ENCODE peak calls at places on chromosomes 4 and X, in seven cellular contexts. F is ACHN; H is GM04504; L is upper lobe of right lung; P is stimulated activated CD4-positive, alpha-beta T cell treated with anti-CD3 and anti-CD28 coated beads, Interleukin-4, amount 100 ng/mL, for 24 hours; O is endothelial cell; Y is sciatic nerve. A is an unnamed sample.

GRCh38 chrX:12441376-12442128 is 303.3 kb downstream of the FRMPD4 start:
- DNase-seq in O (no peak), H (peak; percentile 77), Y (no peak), L (no peak), F (no peak), P (no peak), A (peak; percentile 81)

GRCh38 chrX:15366507-15367352 is 17.5 kb downstream of the VEGFD start:
- DNase-seq in L (no peak), Y (no peak), P (no peak), O (no peak), F (no peak), H (no peak), A (no peak)

GRCh38 chr4:110505440-110505839 is 29.5 kb downstream of the ENPEP start:
- DNase-seq in P (no peak), O (no peak), L (no peak), Y (no peak), F (no peak), H (no peak), A (no peak)

GRCh38 chr4:3296651-3297050 is 3.8 kb downstream of the RGS12 start:
- DNase-seq in H (no peak), L (no peak), P (no peak), O (no peak), F (no peak), Y (no peak), A (peak; percentile 70)

GRCh38 chr4:127618427-127618826 is 14.3 kb upstream of the INTU start:
- DNase-seq in O (no peak), L (no peak), H (no peak), Y (no peak), P (no peak), F (no peak), A (no peak)

GRCh38 chr4:14520171-14520570 is 482.1 kb upstream of the CPEB2 start:
- DNase-seq in H (no peak), Y (no peak), O (no peak), P (no peak), L (no peak), F (no peak), A (no peak)

GRCh38 chr4:150855981-150856510 is 159.0 kb downstream of the LRBA start:
- DNase-seq in F (no peak), L (no peak), O (no peak), P (no peak), H (no peak), Y (no peak), A (no peak)

GRCh38 chr4:41757521-41758156 is 9.1 kb upstream of the PHOX2B start:
- DNase-seq in O (no peak), F (no peak), Y (no peak), P (no peak), H (no peak), L (no peak), A (no peak)

GRCh38 chr4:71186566-71187398 is 152.0 kb upstream of the SLC4A4 start:
- DNase-seq in H (peak; percentile 23), F (peak; percentile 80), Y (peak; percentile 64), P (peak; percentile 6), L (peak; percentile 84), O (peak; percentile 60), A (peak; percentile 72)

GRCh38 chrX:119809185-119809666 is 17.8 kb upstream of the RPL39 start:
- DNase-seq in P (no peak), F (no peak), Y (no peak), L (no peak), H (no peak), O (no peak), A (no peak)

GRCh38 chrX:77519765-77520164 is 72.6 kb downstream of the FGF16 start:
- DNase-seq in Y (no peak), P (no peak), L (no peak), F (no peak), O (no peak), H (no peak), A (no peak)

GRCh38 chr4:113684534-113685091 is 76.9 kb downstream of the CAMK2D start:
- DNase-seq in P (peak; percentile 52), Y (no peak), F (peak; percentile 13), H (peak; percentile 44), O (no peak), L (no peak), A (peak; percentile 90)

GRCh38 chrX:18973527-18974192 is 10.3 kb downstream of the PHKA2 start:
- DNase-seq in H (no peak), L (no peak), Y (no peak), P (no peak), F (no peak), O (no peak), A (peak; percentile 27)

GRCh38 chr4:10619220-10619619 is 65.3 kb downstream of the CLNK start:
- DNase-seq in O (no peak), H (no peak), P (no peak), F (no peak), Y (no peak), L (no peak), A (peak; percentile 9)

GRCh38 chr4:110165382-110166285 is 32.8 kb downstream of the ELOVL6 start:
- DNase-seq in F (peak; percentile 35), Y (no peak), P (peak; percentile 71), L (no peak), O (no peak), H (peak; percentile 57), A (peak; percentile 47)

GRCh38 chrX:134600714-134601113 is 57.6 kb downstream of the PLAC1 start:
- DNase-seq in P (no peak), L (no peak), O (no peak), H (no peak), Y (no peak), F (no peak), A (peak; percentile 67)

GRCh38 chrX:14080031-14080430 is 50.3 kb upstream of the GEMIN8 start:
- DNase-seq in H (no peak), L (no peak), F (no peak), O (no peak), P (no peak), Y (no peak), A (no peak)

GRCh38 chr4:133154725-133155124 is 5.6 kb downstream of the PCDH10 start:
- DNase-seq in H (no peak), F (peak; percentile 33), P (no peak), L (no peak), Y (no peak), O (peak; percentile 33), A (no peak)

GRCh38 chrX:152520653-152521052 is 69.5 kb upstream of the GABRA3 start:
- DNase-seq in H (no peak), P (no peak), L (no peak), F (no peak), Y (no peak), O (no peak), A (no peak)

GRCh38 chrX:24879679-24880078 is 136.1 kb downstream of the ARX start:
- DNase-seq in Y (no peak), H (no peak), P (no peak), F (no peak), O (no peak), L (no peak), A (no peak)

GRCh38 chr4:74529284-74530041 is 84.5 kb downstream of the AREG start:
- DNase-seq in H (no peak), O (no peak), L (no peak), Y (no peak), P (no peak), F (no peak), A (no peak)

GRCh38 chrX:42269186-42269585 is 345.8 kb upstream of the CASK start:
- DNase-seq in L (no peak), Y (no peak), F (no peak), O (no peak), P (no peak), H (no peak), A (no peak)

GRCh38 chrX:149799095-149799721 is 17.5 kb downstream of the MAGEA9 start:
- DNase-seq in O (no peak), Y (no peak), P (no peak), L (no peak), H (no peak), F (no peak), A (no peak)

A was measured in myocyte.